ENCODE peak calls at places on chromosome 16, in six cellular contexts. Y, S, E, Z, B and Q are unnamed samples.

GRCh38 chr16:28282045-28282444 is 10.3 kb upstream of the SBK1 start:
- DNase-seq in Y (no peak), S (no peak), E (no peak), Z (no peak), B (no peak), Q (no peak)

GRCh38 chr16:54879681-54880080 is 51.0 kb upstream of the IRX5 start:
- DNase-seq in Y (no peak), S (no peak), E (peak; percentile 17), Z (no peak), B (no peak), Q (no peak)

GRCh38 chr16:31365131-31365865 is 10.3 kb downstream of the ITGAX start:
- DNase-seq in Y (no peak), S (no peak), E (no peak), Z (no peak), B (no peak), Q (no peak)

GRCh38 chr16:3469736-3470135 is 25.6 kb downstream of the C16orf90 start:
- DNase-seq in Y (no peak), S (no peak), E (no peak), Z (no peak), B (no peak), Q (no peak)

GRCh38 chr16:67372664-67373063 is 20.6 kb downstream of the TPPP3 start:
- DNase-seq in Y (peak; percentile 57), S (peak; percentile 32), E (peak; percentile 46), Z (peak; percentile 42), B (peak; percentile 12), Q (peak; percentile 65)

GRCh38 chr16:64174327-64174726 is 947.5 kb downstream of the CDH11 start:
- DNase-seq in Y (no peak), S (no peak), E (no peak), Z (no peak), B (no peak), Q (peak; percentile 67)

GRCh38 chr16:27717726-27718125 is 167.8 kb downstream of the KATNIP start:
- DNase-seq in Y (no peak), S (no peak), E (no peak), Z (no peak), B (no peak), Q (no peak)

GRCh38 chr16:65283238-65283651 is 161.4 kb upstream of the CDH11 start:
- DNase-seq in Y (peak; percentile 71), S (no peak), E (no peak), Z (no peak), B (no peak), Q (no peak)

GRCh38 chr16:47019563-47019962 is 46.1 kb upstream of the DNAJA2 start:
- DNase-seq in Y (no peak), S (no peak), E (peak; percentile 31), Z (peak; percentile 59), B (no peak), Q (no peak)

GRCh38 chr16:83926726-83927397 is 26.2 kb upstream of the OSGIN1 start:
- DNase-seq in Y (peak; percentile 90), S (peak; percentile 9), E (peak; percentile 84), Z (peak; percentile 86), B (peak; percentile 86), Q (peak; percentile 73)

GRCh38 chr16:74830646-74831045 is 56.0 kb upstream of the FA2H start:
- DNase-seq in Y (no peak), S (no peak), E (no peak), Z (no peak), B (no peak), Q (no peak)

GRCh38 chr16:20410153-20410723 is 904 bp downstream of the ACSM5 start:
- DNase-seq in Y (no peak), S (no peak), E (no peak), Z (no peak), B (no peak), Q (no peak)

GRCh38 chr16:21116148-21116693 is 34.4 kb downstream of the DNAH3 start:
- DNase-seq in Y (no peak), S (peak; percentile 22), E (peak; percentile 2), Z (no peak), B (no peak), Q (peak; percentile 94)

GRCh38 chr16:65113441-65113840 is 8.4 kb downstream of the CDH11 start:
- DNase-seq in Y (no peak), S (no peak), E (no peak), Z (no peak), B (no peak), Q (no peak)

GRCh38 chr16:68517606-68518161 is 21.4 kb upstream of the ZFP90 start:
- DNase-seq in Y (no peak), S (no peak), E (no peak), Z (no peak), B (no peak), Q (peak; percentile 95)

GRCh38 chr16:66696669-66697630 is at the start of gene CMTM4:
- DNase-seq in Y (peak; percentile 98), S (peak; percentile 84), E (peak; percentile 94), Z (peak; percentile 87), B (peak; percentile 57), Q (peak; percentile 87)

GRCh38 chr16:1078579-1079021 is 6.1 kb downstream of the SSTR5 start:
- DNase-seq in Y (no peak), S (no peak), E (peak; percentile 45), Z (peak; percentile 90), B (no peak), Q (no peak)

GRCh38 chr16:77945126-77945525 is 77.2 kb upstream of the CLEC3A start:
- DNase-seq in Y (no peak), S (no peak), E (peak; percentile 51), Z (no peak), B (no peak), Q (no peak)

GRCh38 chr16:77946834-77947233 is 75.5 kb upstream of the CLEC3A start:
- DNase-seq in Y (peak; percentile 23), S (no peak), E (no peak), Z (no peak), B (no peak), Q (no peak)

GRCh38 chr16:77938913-77939312 is 83.4 kb upstream of the CLEC3A start:
- DNase-seq in Y (no peak), S (no peak), E (no peak), Z (no peak), B (no peak), Q (no peak)

GRCh38 chr16:77944631-77945030 is 77.7 kb upstream of the CLEC3A start:
- DNase-seq in Y (no peak), S (no peak), E (no peak), Z (no peak), B (no peak), Q (no peak)

GRCh38 chr16:77943770-77944169 is 78.6 kb upstream of the CLEC3A start:
- DNase-seq in Y (no peak), S (no peak), E (no peak), Z (no peak), B (no peak), Q (no peak)
- H3K9me2 ChIP-seq in Y (no peaks in the 10 kb centered on the region), S (no peaks in the 10 kb centered on the region), E (no peaks in the 10 kb centered on the region), Z (no peaks in the 10 kb centered on the region), B (no peaks in the 10 kb centered on the region), Q (no peaks in the 10 kb centered on the region)

GRCh38 chr16:2209258-2210008 is 1.2 kb downstream of the BRICD5 start:
- DNase-seq in Y (no peak), S (no peak), E (no peak), Z (no peak), B (no peak), Q (no peak)

GRCh38 chr16:2208772-2209171 is 1.9 kb downstream of the BRICD5 start:
- DNase-seq in Y (no peak), S (no peak), E (no peak), Z (no peak), B (no peak), Q (no peak)

GRCh38 chr16:2210009-2210332 is 692 bp downstream of the BRICD5 start:
- DNase-seq in Y (no peak), S (no peak), E (no peak), Z (no peak), B (no peak), Q (no peak)

GRCh38 chr16:2211923-2212347 is 1.3 kb upstream of the BRICD5 start:
- DNase-seq in Y (no peak), S (no peak), E (no peak), Z (no peak), B (no peak), Q (peak; percentile 73)

GRCh38 chr16:2210386-2211365 is at the start of gene BRICD5:
- DNase-seq in Y (no peak), S (no peak), E (no peak), Z (no peak), B (no peak), Q (peak; percentile 57)
- H3K9ac ChIP-seq in Y (no peak within 1 kb of the TSS), S (no peak within 1 kb of the TSS), E (no peak within 1 kb of the TSS), Z (no peak within 1 kb of the TSS), B (no peak within 1 kb of the TSS), Q (peak within 1 kb of the TSS; percentile 96)

GRCh38 chr16:49600976-49601375 is 227.4 kb downstream of the C16orf78 start:
- DNase-seq in Y (no peak), S (no peak), E (no peak), Z (no peak), B (no peak), Q (no peak)
- H3K9me2 ChIP-seq in Y (no peaks in the 10 kb centered on the region), S (no peaks in the 10 kb centered on the region), E (no peaks in the 10 kb centered on the region), Z (no peaks in the 10 kb centered on the region), B (no peaks in the 10 kb centered on the region), Q (no peaks in the 10 kb centered on the region)

GRCh38 chr16:85150331-85150940 is 38.2 kb upstream of the CIBAR2 start:
- DNase-seq in Y (no peak), S (no peak), E (no peak), Z (no peak), B (no peak), Q (no peak)

GRCh38 chr16:85153046-85153445 is 40.8 kb upstream of the CIBAR2 start:
- DNase-seq in Y (no peak), S (no peak), E (no peak), Z (no peak), B (no peak), Q (no peak)

GRCh38 chr16:85151079-85151602 is 38.9 kb upstream of the CIBAR2 start:
- DNase-seq in Y (no peak), S (no peak), E (no peak), Z (no peak), B (no peak), Q (no peak)

GRCh38 chr16:85152414-85153030 is 40.2 kb upstream of the CIBAR2 start:
- DNase-seq in Y (no peak), S (no peak), E (no peak), Z (no peak), B (no peak), Q (no peak)

GRCh38 chr16:85151603-85152413 is 39.5 kb upstream of the CIBAR2 start:
- DNase-seq in Y (peak; percentile 93), S (no peak), E (peak; percentile 86), Z (peak; percentile 27), B (no peak), Q (no peak)
- H3K9ac ChIP-seq in Y (peak overlapping the region; percentile 47), S (no peak overlapping the region), E (peak overlapping the region; percentile 66), Z (no peak overlapping the region), B (no peak overlapping the region), Q (no peak overlapping the region)